ENCODE peak calls at places on chromosome 1, in eight cellular contexts. H is neural progenitor cell, C is cardiac fibroblast, S is fibroblast of lung, I is uterus, M is heart left ventricle, B is heart right ventricle, K is AG04450. F is an unnamed sample.

GRCh38 chr1:238377280-238377919 is 486.7 kb upstream of the ZP4 start:
- DNase-seq in C (no peak), H (peak), K (no peak), S (no peak), B (no peak), M (no peak), I (no peak), F (no peak)

GRCh38 chr1:104932030-104932915 is 1182.6 kb downstream of the AMY1C start:
- DNase-seq in B (no peak), C (no peak), M (no peak), I (no peak), S (no peak), K (no peak), H (no peak), F (peak)

GRCh38 chr1:17098440-17099317 is 20.6 kb downstream of the PADI2 start:
- DNase-seq in I (no peak), M (no peak), H (no peak), K (no peak), S (no peak), C (peak), B (no peak), F (no peak)

GRCh38 chr1:48061162-48062136 is 64.3 kb upstream of the TRABD2B start:
- DNase-seq in I (no peak), M (peak), K (no peak), H (peak), B (peak), S (peak), C (peak), F (peak)

GRCh38 chr1:15968172-15968571 is 7.7 kb downstream of the ZBTB17 start:
- DNase-seq in M (no peak), H (no peak), K (no peak), I (no peak), B (no peak), C (no peak), S (no peak), F (no peak)

GRCh38 chr1:224879404-224879803 is 50.1 kb upstream of the DNAH14 start:
- DNase-seq in B (no peak), H (no peak), K (no peak), S (peak), C (peak), I (no peak), M (no peak), F (no peak)

GRCh38 chr1:151369621-151370048 is 2.9 kb downstream of the SELENBP1 start:
- DNase-seq in S (no peak), H (no peak), B (no peak), C (no peak), I (peak), M (peak), K (no peak), F (no peak)

GRCh38 chr1:51897699-51898031 is 19.1 kb upstream of the NRDC start:
- DNase-seq in M (no peak), K (peak), I (no peak), B (no peak), S (peak), C (peak), H (no peak), F (no peak)

GRCh38 chr1:207389728-207390464 is 64.2 kb upstream of the CR2 start:
- DNase-seq in C (peak), I (no peak), H (no peak), M (no peak), S (peak), K (peak), B (no peak), F (no peak)

GRCh38 chr1:199204231-199204630 is 565.4 kb downstream of the PTPRC start:
- DNase-seq in H (no peak), S (no peak), I (no peak), K (no peak), M (no peak), C (no peak), B (no peak), F (no peak)

GRCh38 chr1:54384921-54385726 is 21.1 kb downstream of the SSBP3 start:
- DNase-seq in S (no peak), H (no peak), C (peak), B (no peak), I (no peak), M (no peak), K (peak), F (no peak)

GRCh38 chr1:58717979-58718378 is 18.1 kb upstream of the MYSM1 start:
- DNase-seq in I (no peak), B (no peak), H (no peak), K (no peak), M (no peak), C (no peak), S (no peak), F (no peak)

GRCh38 chr1:193031431-193031830 is 27.7 kb downstream of the UCHL5 start:
- DNase-seq in H (no peak), B (no peak), C (peak), K (no peak), M (no peak), I (no peak), S (peak), F (no peak)

GRCh38 chr1:218495931-218496330 is 150.8 kb downstream of the TGFB2 start:
- DNase-seq in C (no peak), B (no peak), I (no peak), M (no peak), S (no peak), K (no peak), H (no peak), F (no peak)

GRCh38 chr1:153415850-153416570 is at the start of gene S100A7A:
- DNase-seq in S (no peak), H (no peak), K (no peak), C (no peak), I (no peak), B (no peak), M (no peak), F (peak)

GRCh38 chr1:198929961-198930599 is 291.2 kb downstream of the PTPRC start:
- DNase-seq in H (no peak), I (no peak), B (no peak), C (peak), S (peak), K (no peak), M (no peak), F (no peak)

GRCh38 chr1:209207126-209207700 is 376.3 kb upstream of the CAMK1G start:
- DNase-seq in S (no peak), C (peak), M (peak), K (no peak), B (no peak), H (peak), I (no peak), F (no peak)

GRCh38 chr1:217275617-217276398 is 355.1 kb downstream of the GPATCH2 start:
- DNase-seq in H (no peak), S (peak), C (peak), I (no peak), M (no peak), K (peak), B (no peak), F (peak)

GRCh38 chr1:183019860-183020259 is 3.4 kb upstream of the LAMC1 start:
- DNase-seq in K (no peak), C (peak), B (no peak), S (peak), H (no peak), I (no peak), M (no peak), F (no peak)
- TF ChIP-seq CTCF in K (peak), C (peak), B (no peak), S (peak), H (peak), I (no peak), M (peak), F (no peak)

DNA sequence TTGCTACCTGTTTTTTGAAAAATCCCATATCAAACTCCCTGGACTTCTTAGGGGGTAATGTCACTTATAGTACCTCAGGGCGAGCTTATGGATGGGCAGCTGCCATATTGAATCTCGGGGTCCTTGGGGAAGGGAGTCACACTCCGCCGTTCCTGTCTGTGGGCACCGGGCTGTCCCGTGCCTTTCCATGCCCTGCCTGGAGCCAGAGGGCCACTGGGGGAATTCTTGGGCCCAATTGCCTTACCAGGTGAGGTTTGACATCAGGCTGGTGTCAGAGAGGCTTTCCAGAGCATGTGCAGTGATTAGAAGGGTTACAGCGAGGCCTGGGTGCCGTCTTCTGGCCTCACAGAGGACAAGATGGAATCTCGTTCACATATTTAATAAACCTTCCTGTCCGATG is 28.8 kb downstream of the QSOX1 start:
- DNase-seq in H (no peak), I (no peak), S (no peak), C (no peak), M (no peak), B (no peak), K (no peak), F (no peak)
- H3K4me3 ChIP-seq in H (no peak), I (no peak), S (no peak), C (no peak), M (no peak), B (no peak), K (no peak), F (no peak)

GRCh38 chr1:231160851-231161710 is 777 bp upstream of the TRIM67 start:
- DNase-seq in B (no peak), C (no peak), K (no peak), M (no peak), H (peak), I (no peak), S (no peak), F (no peak)

GRCh38 chr1:231162970-231163830 is 1.3 kb downstream of the TRIM67 start:
- DNase-seq in B (no peak), H (peak), M (no peak), I (no peak), K (no peak), C (no peak), S (no peak), F (no peak)

GRCh38 chr1:231161711-231162299 is at the start of gene TRIM67:
- DNase-seq in C (no peak), I (no peak), K (no peak), B (no peak), S (peak), H (peak), M (no peak), F (no peak)

GRCh38 chr1:231163831-231164427 is 2.1 kb downstream of the TRIM67 start:
- DNase-seq in B (no peak), M (no peak), I (no peak), K (no peak), C (no peak), H (no peak), S (no peak), F (no peak)

DNA sequence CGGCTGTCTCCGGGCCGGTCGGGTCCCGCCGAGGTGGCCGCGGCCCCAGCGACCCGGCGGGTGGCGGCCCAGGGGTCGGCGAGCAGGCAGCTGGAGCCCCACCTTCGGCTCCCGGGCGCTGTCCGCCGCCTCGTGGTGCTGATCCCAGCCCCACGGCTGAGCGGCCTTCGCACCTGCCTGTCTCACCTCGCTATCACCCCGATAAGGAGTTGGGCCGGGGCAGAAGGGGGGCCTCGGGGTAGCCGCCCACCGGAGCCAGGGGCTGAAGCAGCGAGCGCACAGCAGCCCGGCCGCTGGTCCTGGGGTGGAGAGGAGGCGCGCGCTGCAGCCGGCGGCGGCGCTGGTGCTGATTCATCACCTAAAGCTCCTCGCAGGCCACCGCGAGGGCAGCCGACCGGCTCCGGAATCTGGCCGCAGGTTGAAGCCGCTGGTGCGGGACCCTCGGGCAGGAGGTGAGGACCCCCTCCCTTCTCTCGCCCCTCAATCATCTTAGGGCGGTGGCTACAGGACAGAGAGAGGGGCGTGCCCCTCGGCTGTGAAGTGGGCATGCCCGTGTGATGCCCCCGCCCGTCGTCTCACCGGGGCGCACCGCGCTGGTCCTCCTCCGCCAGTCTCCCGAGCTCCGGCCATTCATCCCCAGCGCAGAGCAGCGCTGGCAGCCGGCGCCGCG is 577 bp downstream of the TRIM67 start:
- DNase-seq in B (no peak), I (no peak), M (peak), H (peak), S (peak), K (no peak), C (peak), F (no peak)
- TF ChIP-seq CTCF in B (no peak), I (no peak), M (no peak), H (peak), S (no peak), K (no peak), C (no peak), F (no peak)

GRCh38 chr1:1839311-1839965 is 51.4 kb downstream of the GNB1 start:
- DNase-seq in M (no peak), C (no peak), K (no peak), I (no peak), H (no peak), B (no peak), S (no peak), F (no peak)

GRCh38 chr1:1846386-1846918 is 44.4 kb downstream of the GNB1 start:
- DNase-seq in S (no peak), K (no peak), C (no peak), I (no peak), H (no peak), M (no peak), B (no peak), F (no peak)

GRCh38 chr1:1841575-1841991 is 49.3 kb downstream of the GNB1 start:
- DNase-seq in I (no peak), S (peak), K (no peak), B (no peak), H (no peak), M (no peak), C (peak), F (no peak)

GRCh38 chr1:1847061-1847460 is 43.8 kb downstream of the GNB1 start:
- DNase-seq in B (no peak), H (no peak), S (no peak), M (no peak), C (no peak), K (no peak), I (no peak), F (no peak)

GRCh38 chr1:1842360-1843146 is 48.3 kb downstream of the GNB1 start:
- DNase-seq in I (no peak), C (no peak), B (no peak), H (no peak), M (no peak), S (no peak), K (no peak), F (peak)
- H3K4me3 ChIP-seq in I (no peak), C (no peak), B (no peak), H (no peak), M (no peak), S (no peak), K (no peak), F (no peak)

GRCh38 chr1:116461723-116462122 is 88.7 kb downstream of the ATP1A1 start:
- DNase-seq in I (no peak), K (no peak), S (no peak), M (no peak), C (no peak), B (no peak), H (no peak), F (no peak)

GRCh38 chr1:116463730-116464129 is 90.7 kb downstream of the ATP1A1 start:
- DNase-seq in I (no peak), B (no peak), K (no peak), H (no peak), C (no peak), S (no peak), M (no peak), F (no peak)

GRCh38 chr1:116460748-116461376 is 87.8 kb downstream of the ATP1A1 start:
- DNase-seq in S (no peak), C (no peak), B (no peak), I (no peak), K (no peak), H (no peak), M (no peak), F (no peak)

GRCh38 chr1:116460261-116460660 is 87.2 kb downstream of the ATP1A1 start:
- DNase-seq in S (no peak), I (no peak), H (no peak), M (no peak), B (no peak), K (no peak), C (no peak), F (no peak)

DNA sequence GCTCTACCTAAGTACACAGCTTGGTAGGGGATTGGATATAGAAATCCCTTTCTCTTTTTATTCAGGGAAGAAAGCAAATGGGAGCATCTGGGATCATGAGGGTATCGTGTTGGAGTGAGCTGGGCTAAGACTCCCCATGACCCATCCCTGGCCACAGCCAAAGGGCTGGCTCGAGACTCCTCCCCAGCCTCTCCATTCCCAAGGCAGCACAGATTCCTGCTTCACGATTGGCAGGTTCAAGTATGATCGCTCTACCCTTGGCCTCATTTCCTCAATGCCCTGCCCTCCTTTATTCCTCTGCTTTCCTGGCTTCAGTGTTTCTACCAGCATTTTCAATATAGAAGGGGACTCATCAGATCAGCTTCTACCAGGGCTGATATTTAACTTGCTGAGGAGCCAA is 89.7 kb downstream of the ATP1A1 start:
- DNase-seq in B (no peak), S (no peak), K (no peak), C (no peak), H (no peak), I (no peak), M (no peak), F (no peak)
- TF ChIP-seq CTCF in B (no peak), S (no peak), K (no peak), C (no peak), H (no peak), I (no peak), M (no peak), F (no peak)